ENCODE peak calls at places on chromosomes 6 and 20, in nine cellular contexts. J is ovary; F is OCI-LY7; D is GM23338; X is CD8-positive, alpha-beta memory T cell; I is adrenal gland; S is PC-9; K is Panc1; P is right cardiac atrium. V is an unnamed sample. For H3K4me1, the result is how much of the 10 kb centered on the place peaks cover.

GRCh38 chr20:12535316-12535715 is 473.5 kb upstream of the SPTLC3 start:
- DNase-seq in J (no peak), F (no peak), D (no peak), X (no peak), I (no peak), S (no peak), K (no peak), P (no peak), V (no peak)

GRCh38 chr6:82363368-82364086 is at the start of gene TPBG:
- DNase-seq in J (peak), F (no peak), D (peak), X (peak), I (peak), S (peak), K (peak), P (peak), V (peak)

GRCh38 chr6:110449545-110449903 is 26.9 kb downstream of the SLC22A16 start:
- DNase-seq in J (no peak), F (no peak), D (no peak), X (no peak), I (no peak), S (no peak), K (no peak), P (no peak), V (no peak)

GRCh38 chr20:46438156-46438750 is 31.8 kb upstream of the ELMO2 start:
- DNase-seq in J (no peak), F (peak), D (peak), X (peak), I (peak), S (peak), K (peak), P (no peak), V (no peak)

GRCh38 chr20:19376451-19376971 is 164.1 kb downstream of the SLC24A3 start:
- DNase-seq in J (peak), F (no peak), D (no peak), X (no peak), I (no peak), S (no peak), K (no peak), P (peak), V (no peak)

GRCh38 chr6:114000066-114000465 is 29.1 kb upstream of the HDAC2 start:
- DNase-seq in J (no peak), F (no peak), D (no peak), X (no peak), I (no peak), S (peak), K (no peak), P (no peak), V (no peak)

GRCh38 chr20:46087161-46087560 is 2.6 kb downstream of the NCOA5 start:
- DNase-seq in J (no peak), F (peak), D (no peak), X (no peak), I (no peak), S (peak), K (no peak), P (no peak), V (no peak)

GRCh38 chr6:35139924-35140524 is 1.1 kb downstream of the TCP11 start:
- DNase-seq in J (peak), F (peak), D (peak), X (peak), I (peak), S (peak), K (no peak), P (peak), V (peak)

GRCh38 chr6:144898741-144899140 is 613.6 kb downstream of the UTRN start:
- DNase-seq in J (no peak), F (no peak), D (no peak), X (no peak), I (no peak), S (no peak), K (no peak), P (no peak), V (no peak)

GRCh38 chr6:135323202-135323668 is 142.1 kb downstream of the MYB start:
- DNase-seq in J (no peak), F (peak), D (no peak), X (peak), I (no peak), S (no peak), K (no peak), P (no peak), V (no peak)

GRCh38 chr6:158770948-158771347 is 48.2 kb downstream of the EZR start:
- DNase-seq in J (no peak), F (no peak), D (no peak), X (no peak), I (no peak), S (no peak), K (no peak), P (peak), V (no peak)

GRCh38 chr20:10739575-10739974 is 65.8 kb upstream of the JAG1 start:
- DNase-seq in J (no peak), F (no peak), D (no peak), X (no peak), I (no peak), S (no peak), K (no peak), P (no peak), V (no peak)

GRCh38 chr6:99613705-99614429 is 7.2 kb downstream of the PRDM13 start:
- DNase-seq in J (no peak), F (peak), D (peak), X (no peak), I (no peak), S (no peak), K (no peak), P (no peak), V (no peak)

GRCh38 chr6:147078602-147079001 is 125.6 kb upstream of the STXBP5 start:
- DNase-seq in J (no peak), F (no peak), D (no peak), X (no peak), I (no peak), S (no peak), K (no peak), P (no peak), V (no peak)

GRCh38 chr6:30071081-30071818 is 4.3 kb downstream of the PPP1R11 start:
- DNase-seq in J (peak), F (no peak), D (peak), X (no peak), I (no peak), S (no peak), K (no peak), P (no peak), V (no peak)

GRCh38 chr6:13455604-13456003 is 31.8 kb downstream of the GFOD1 start:
- DNase-seq in J (no peak), F (peak), D (no peak), X (no peak), I (no peak), S (no peak), K (no peak), P (no peak), V (no peak)

GRCh38 chr6:85482206-85483040 is 32.5 kb downstream of the NT5E start:
- DNase-seq in J (no peak), F (no peak), D (no peak), X (no peak), I (no peak), S (no peak), K (no peak), P (no peak), V (no peak)

GRCh38 chr6:94636780-94637385 is 940.5 kb upstream of the MANEA start:
- DNase-seq in J (no peak), F (peak), D (peak), X (no peak), I (no peak), S (peak), K (peak), P (no peak), V (no peak)

GRCh38 chr6:5365430-5366195 is 104.3 kb downstream of the FARS2 start:
- DNase-seq in J (no peak), F (no peak), D (no peak), X (no peak), I (no peak), S (no peak), K (no peak), P (no peak), V (no peak)

GRCh38 chr6:107185570-107185969 is 70.3 kb upstream of the BEND3 start:
- DNase-seq in J (peak), F (no peak), D (peak), X (no peak), I (peak), S (peak), K (no peak), P (no peak), V (no peak)

GRCh38 chr20:25038591-25039015 is 19.3 kb downstream of the ACSS1 start:
- DNase-seq in J (no peak), F (no peak), D (no peak), X (no peak), I (no peak), S (no peak), K (no peak), P (no peak), V (no peak)

GRCh38 chr6:79947191-79948173 is at the start of gene ELOVL4:
- DNase-seq in J (peak), F (no peak), D (peak), X (peak), I (peak), S (no peak), K (no peak), P (peak), V (peak)

GRCh38 chr6:31225735-31226134 is 46.2 kb downstream of the HLA-C start:
- DNase-seq in J (no peak), F (no peak), D (no peak), X (no peak), I (no peak), S (no peak), K (no peak), P (no peak), V (peak)

GRCh38 chr6:26175428-26176181 is 88.4 kb downstream of the HFE start:
- DNase-seq in J (no peak), F (peak), D (peak), X (peak), I (peak), S (no peak), K (no peak), P (no peak), V (no peak)

GRCh38 chr20:4961746-4962145 is 39.6 kb downstream of the SLC23A2 start:
- DNase-seq in J (peak), F (no peak), D (no peak), X (peak), I (peak), S (no peak), K (no peak), P (no peak), V (no peak)

GRCh38 chr6:44062771-44063560 is 64.3 kb downstream of the MRPL14 start:
- DNase-seq in J (no peak), F (peak), D (peak), X (no peak), I (no peak), S (no peak), K (no peak), P (peak), V (peak)

GRCh38 chr6:97668716-97669115 is 385.7 kb upstream of the MMS22L start:
- DNase-seq in J (no peak), F (peak), D (peak), X (no peak), I (no peak), S (no peak), K (no peak), P (peak), V (no peak)

GRCh38 chr20:59411191-59411988 is 111.0 kb downstream of the EDN3 start:
- DNase-seq in J (no peak), F (no peak), D (no peak), X (no peak), I (no peak), S (no peak), K (no peak), P (no peak), V (no peak)

GRCh38 chr6:123875784-123876183 is 72.1 kb downstream of the NKAIN2 start:
- DNase-seq in J (no peak), F (no peak), D (no peak), X (no peak), I (no peak), S (no peak), K (no peak), P (no peak), V (no peak)

GRCh38 chr20:48180039-48180438 is 394.8 kb upstream of the SULF2 start:
- DNase-seq in J (no peak), F (no peak), D (no peak), X (no peak), I (no peak), S (peak), K (no peak), P (no peak), V (no peak)

GRCh38 chr6:151141685-151142084 is 98.1 kb upstream of the AKAP12 start:
- DNase-seq in J (peak), F (no peak), D (no peak), X (no peak), I (peak), S (no peak), K (no peak), P (peak), V (no peak)

GRCh38 chr6:144855812-144856531 is 570.8 kb downstream of the UTRN start:
- DNase-seq in J (no peak), F (no peak), D (no peak), X (no peak), I (no peak), S (no peak), K (no peak), P (no peak), V (no peak)

GRCh38 chr20:6485376-6485775 is 282.1 kb upstream of the BMP2 start:
- DNase-seq in J (no peak), F (no peak), D (no peak), X (no peak), I (no peak), S (no peak), K (no peak), P (no peak), V (no peak)

GRCh38 chr6:153790881-153791473 is 248.1 kb upstream of the OPRM1 start:
- DNase-seq in J (no peak), F (peak), D (peak), X (no peak), I (no peak), S (no peak), K (no peak), P (no peak), V (no peak)

DNA sequence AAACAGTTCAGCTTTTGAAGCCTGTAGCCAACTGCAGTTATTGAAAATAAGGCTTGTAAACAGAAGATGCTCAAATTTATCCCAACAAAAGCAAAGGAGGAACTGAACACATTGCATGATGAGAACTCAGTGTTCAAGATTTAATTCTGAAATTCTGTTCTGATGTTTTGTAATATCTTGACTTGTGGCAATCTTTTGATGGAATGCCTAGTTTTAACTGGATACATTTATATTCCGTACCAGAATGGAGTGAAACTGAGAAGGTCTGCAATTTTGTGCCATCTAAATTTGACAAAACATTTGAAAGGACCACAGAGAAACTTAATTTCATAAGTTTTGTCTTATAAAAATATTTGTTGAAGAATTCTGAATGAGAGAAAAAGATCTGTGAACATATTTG is 17.5 kb downstream of the FYN start:
- DNase-seq in J (no peak), F (no peak), D (no peak), X (no peak), I (no peak), S (no peak), K (no peak), P (no peak), V (no peak)
- H3K4me1 ChIP-seq in J (under half), F (under half), D (half or more), X (half or more), I (under half), S (under half), K (under half), P (under half), V (half or more)

DNA sequence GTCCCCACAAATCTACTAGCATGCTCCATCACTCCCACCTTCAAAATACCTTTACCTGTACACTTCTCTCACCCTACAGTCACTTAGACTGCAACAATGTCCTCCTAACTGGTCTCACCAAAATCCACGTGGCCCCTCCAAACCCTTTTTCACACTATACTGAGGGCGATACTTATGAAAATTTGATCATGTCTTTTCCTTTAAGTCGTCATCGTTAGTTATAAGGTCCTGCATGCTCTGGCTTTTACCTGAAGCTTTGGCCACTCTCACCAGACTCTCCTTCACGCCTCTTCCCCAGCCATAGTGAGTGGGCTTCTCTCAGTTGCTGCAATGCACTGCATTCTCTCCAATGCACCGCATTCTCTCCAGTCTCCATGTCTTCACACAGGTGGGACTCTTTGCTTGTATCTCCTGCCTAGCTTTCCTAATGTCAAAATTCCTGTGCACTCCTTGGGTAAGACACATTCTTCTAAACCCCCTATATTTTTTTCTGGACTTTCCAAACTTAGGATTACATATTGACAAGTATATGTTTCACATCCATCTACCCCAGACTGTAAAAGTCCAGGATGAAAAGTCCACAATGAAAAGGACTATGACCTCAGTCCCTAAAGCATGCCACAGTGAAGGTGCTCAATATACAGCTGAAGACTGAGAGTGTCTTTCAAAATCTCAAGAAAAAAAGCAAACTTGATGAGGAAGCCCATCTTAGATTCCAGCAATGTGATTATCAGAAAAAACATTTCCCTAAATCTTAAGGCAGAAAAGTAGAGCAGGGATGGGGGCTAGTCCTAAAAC is 24.7 kb downstream of the PTPRK start:
- DNase-seq in J (no peak), F (no peak), D (no peak), X (no peak), I (no peak), S (no peak), K (no peak), P (no peak), V (no peak)
- H3K4me1 ChIP-seq in J (under half), F (under half), D (half or more), X (under half), I (under half), S (under half), K (half or more), P (under half), V (half or more)

GRCh38 chr6:39446909-39447308 is 124.4 kb upstream of the KCNK16 start:
- DNase-seq in J (no peak), F (no peak), D (no peak), X (no peak), I (no peak), S (no peak), K (no peak), P (no peak), V (no peak)

GRCh38 chr6:39441986-39442385 is 119.5 kb upstream of the KCNK16 start:
- DNase-seq in J (no peak), F (no peak), D (no peak), X (no peak), I (no peak), S (no peak), K (no peak), P (no peak), V (no peak)

GRCh38 chr6:39441301-39441700 is 118.8 kb upstream of the KCNK16 start:
- DNase-seq in J (no peak), F (no peak), D (no peak), X (no peak), I (no peak), S (no peak), K (no peak), P (no peak), V (no peak)

GRCh38 chr6:39445667-39446066 is 123.2 kb upstream of the KCNK16 start:
- DNase-seq in J (no peak), F (no peak), D (no peak), X (no peak), I (no peak), S (no peak), K (no peak), P (no peak), V (no peak)

DNA sequence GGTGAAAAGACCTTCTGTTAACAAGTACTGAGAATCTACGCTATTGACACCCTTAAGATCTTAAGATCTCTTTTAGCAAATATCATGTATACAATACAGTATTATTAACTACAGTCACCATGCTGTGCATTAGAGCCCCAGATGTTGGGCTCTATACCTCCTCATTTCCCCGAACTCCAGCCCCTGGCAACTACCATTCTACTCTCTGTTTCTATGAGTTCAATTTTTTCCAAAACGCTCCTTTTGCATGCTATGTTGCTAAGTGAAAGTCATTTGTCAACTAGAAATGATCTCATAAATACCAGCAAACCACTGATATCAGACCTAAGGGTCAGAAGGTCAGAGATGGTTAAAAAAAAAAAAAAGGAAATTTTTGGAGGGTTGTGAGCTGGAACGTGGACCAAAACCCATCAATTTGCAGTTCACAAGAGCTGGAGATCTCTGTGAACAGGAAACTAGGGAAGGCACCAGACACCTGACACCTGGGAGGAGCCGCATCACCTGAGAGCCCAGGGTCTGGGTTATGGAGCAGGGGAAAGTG is 122.0 kb upstream of the KCNK16 start:
- DNase-seq in J (no peak), F (no peak), D (no peak), X (no peak), I (no peak), S (no peak), K (no peak), P (no peak), V (no peak)
- H3K4me1 ChIP-seq in J (under half), F (under half), D (under half), X (under half), I (under half), S (under half), K (under half), P (under half), V (under half)

GRCh38 chr6:540490-540889 is 116.4 kb downstream of the HUS1B start:
- DNase-seq in J (no peak), F (no peak), D (no peak), X (no peak), I (no peak), S (no peak), K (no peak), P (no peak), V (no peak)

GRCh38 chr6:537114-537513 is 119.8 kb downstream of the HUS1B start:
- DNase-seq in J (no peak), F (no peak), D (no peak), X (no peak), I (no peak), S (no peak), K (no peak), P (no peak), V (no peak)
- H3K4me1 ChIP-seq in J (under half), F (under half), D (under half), X (under half), I (under half), S (under half), K (under half), P (under half), V (under half)

V was measured in stomach.